ENCODE peak calls at places on chromosomes 13 and 19, in five cellular contexts. Q is NCI-H146; O is H54; S is activated CD8-positive, alpha-beta T cell treated with anti-CD3 and anti-CD28 coated beads for 36 hours; A is nephron progenitor cell. V is an unnamed sample.
A peak's percentile ranks its signal among the peaks of the same experiment; 100 is the strongest.

GRCh38 chr19:41698746-41699230 is 9.6 kb upstream of the CEACAM5 start:
- DNase-seq in Q (no peak), O (no peak), S (no peak), A (no peak), V (peak; percentile 51)

GRCh38 chr19:7926727-7927604 is 1.0 kb upstream of the CTXN1 start:
- DNase-seq in Q (no peak), O (no peak), S (no peak), A (no peak), V (no peak)

GRCh38 chr13:31781064-31781463 is 41.7 kb downstream of the RXFP2 start:
- DNase-seq in Q (peak; percentile 1), O (no peak), S (no peak), A (no peak), V (no peak)

GRCh38 chr13:71879129-71879535 is 12.1 kb upstream of the DACH1 start:
- DNase-seq in Q (peak; percentile 87), O (no peak), S (peak; percentile 5), A (peak; percentile 18), V (no peak)

GRCh38 chr13:46389985-46390384 is 2.9 kb upstream of the RUBCNL start:
- DNase-seq in Q (no peak), O (no peak), S (peak; percentile 30), A (peak; percentile 23), V (peak; percentile 72)

GRCh38 chr13:80133631-80134083 is 207.3 kb downstream of the SPRY2 start:
- DNase-seq in Q (no peak), O (no peak), S (no peak), A (no peak), V (peak; percentile 44)

GRCh38 chr13:105414639-105415038 is 1120.8 kb downstream of the EFNB2 start:
- DNase-seq in Q (no peak), O (no peak), S (no peak), A (no peak), V (no peak)

GRCh38 chr19:17183271-17183757 is 31.8 kb upstream of the USE1 start:
- DNase-seq in Q (no peak), O (no peak), S (peak; percentile 65), A (no peak), V (no peak)

GRCh38 chr13:87889241-87889640 is 218.1 kb downstream of the SLITRK5 start:
- DNase-seq in Q (peak; percentile 79), O (no peak), S (no peak), A (no peak), V (no peak)

GRCh38 chr13:97221989-97222700 is at the start of gene MBNL2:
- DNase-seq in Q (peak; percentile 59), O (peak; percentile 77), S (peak; percentile 92), A (peak; percentile 79), V (peak; percentile 96)

GRCh38 chr13:74210693-74211393 is 76.6 kb upstream of the KLF12 start:
- DNase-seq in Q (peak; percentile 23), O (peak; percentile 23), S (no peak), A (no peak), V (no peak)

GRCh38 chr13:47287291-47287751 is 390.5 kb upstream of the HTR2A start:
- DNase-seq in Q (no peak), O (no peak), S (no peak), A (no peak), V (no peak)

GRCh38 chr13:26998265-26998664 is 173.3 kb downstream of the USP12 start:
- DNase-seq in Q (no peak), O (no peak), S (no peak), A (no peak), V (no peak)

GRCh38 chr13:112567161-112567862 is 20.6 kb downstream of the TUBGCP3 start:
- DNase-seq in Q (no peak), O (no peak), S (no peak), A (no peak), V (no peak)

GRCh38 chr19:8569066-8569761 is 8.0 kb downstream of the MYO1F start:
- DNase-seq in Q (no peak), O (peak; percentile 84), S (peak; percentile 88), A (no peak), V (peak; percentile 38)